ENCODE peak calls at places on chromosomes 13 and 19, in nine cellular contexts. U is heart left ventricle, Y is neural progenitor cell, S is iPS DF 6.9, D is psoas muscle, T is keratinocyte, Q is right cardiac atrium, M is A549, B is PC-3. N is an unnamed sample. For H3K4me1, the result is how much of the 10 kb centered on the place peaks cover.

GRCh38 chr13:25232937-25233515 is 54.3 kb downstream of the MTMR6 start:
- DNase-seq in U (no peak), Y (peak), S (no peak), D (no peak), T (no peak), Q (no peak), M (peak), B (peak), N (no peak)

GRCh38 chr19:48997972-48998371 is 4.3 kb downstream of the RUVBL2 start:
- DNase-seq in U (no peak), Y (peak), S (no peak), D (peak), T (no peak), Q (peak), M (peak), B (peak), N (no peak)

GRCh38 chr19:18856385-18857126 is 24.8 kb downstream of the UPF1 start:
- DNase-seq in U (no peak), Y (peak), S (no peak), D (peak), T (no peak), Q (no peak), M (no peak), B (peak), N (no peak)

GRCh38 chr13:34294483-34295129 is 476.7 kb downstream of the RFC3 start:
- DNase-seq in U (peak), Y (peak), S (no peak), D (no peak), T (no peak), Q (peak), M (no peak), B (no peak), N (no peak)

GRCh38 chr13:110307697-110308376 is 753 bp downstream of the COL4A2 start:
- DNase-seq in U (no peak), Y (peak), S (no peak), D (no peak), T (no peak), Q (peak), M (no peak), B (no peak), N (no peak)

GRCh38 chr13:111573362-111573761 is 252.9 kb downstream of the TEX29 start:
- DNase-seq in U (no peak), Y (no peak), S (no peak), D (no peak), T (no peak), Q (no peak), M (no peak), B (no peak), N (no peak)

GRCh38 chr13:98188544-98189166 is 11.6 kb upstream of the RNF113B start:
- DNase-seq in U (no peak), Y (no peak), S (no peak), D (no peak), T (no peak), Q (no peak), M (no peak), B (no peak), N (peak)

GRCh38 chr19:12064266-12065099 is at the start of gene ZNF844:
- DNase-seq in U (peak), Y (peak), S (peak), D (peak), T (no peak), Q (peak), M (no peak), B (peak), N (peak)

GRCh38 chr13:55361141-55361540 is 1779.6 kb upstream of the PRR20A start:
- DNase-seq in U (no peak), Y (no peak), S (no peak), D (no peak), T (no peak), Q (no peak), M (no peak), B (peak), N (no peak)

GRCh38 chr19:2618611-2619010 is 83.9 kb downstream of the GNG7 start:
- DNase-seq in U (peak), Y (no peak), S (no peak), D (peak), T (no peak), Q (peak), M (no peak), B (peak), N (no peak)

GRCh38 chr19:49297403-49297802 is 27.6 kb downstream of the SLC6A16 start:
- DNase-seq in U (no peak), Y (no peak), S (no peak), D (no peak), T (no peak), Q (no peak), M (no peak), B (no peak), N (no peak)

GRCh38 chr13:84683448-84683847 is 801.2 kb upstream of the SLITRK1 start:
- DNase-seq in U (no peak), Y (no peak), S (no peak), D (no peak), T (no peak), Q (no peak), M (no peak), B (no peak), N (no peak)

GRCh38 chr13:107203146-107203847 is 635.4 kb upstream of the ARGLU1 start:
- DNase-seq in U (peak), Y (peak), S (peak), D (no peak), T (no peak), Q (no peak), M (peak), B (peak), N (no peak)

GRCh38 chr13:20206065-20206725 is 13.5 kb upstream of the GJB2 start:
- DNase-seq in U (no peak), Y (no peak), S (no peak), D (no peak), T (no peak), Q (no peak), M (no peak), B (no peak), N (no peak)

GRCh38 chr13:20209937-20210336 is 17.2 kb upstream of the GJB2 start:
- DNase-seq in U (no peak), Y (no peak), S (no peak), D (no peak), T (no peak), Q (no peak), M (no peak), B (no peak), N (no peak)

GRCh38 chr13:20206836-20207235 is 14.1 kb upstream of the GJB2 start:
- DNase-seq in U (no peak), Y (no peak), S (no peak), D (no peak), T (no peak), Q (no peak), M (no peak), B (no peak), N (no peak)
- H3K27ac ChIP-seq in U (no peak), Y (no peak), S (no peak), D (no peak), T (no peak), Q (no peak), M (no peak), B (no peak), N (no peak)

GRCh38 chr13:49046002-49046401 is 70.3 kb downstream of the FNDC3A start:
- DNase-seq in U (no peak), Y (no peak), S (no peak), D (no peak), T (no peak), Q (no peak), M (no peak), B (no peak), N (no peak)
- H3K4me1 ChIP-seq in U (under half), Y (under half), S (under half), D (under half), T (under half), Q (under half), M (under half), B (under half), N (under half)

GRCh38 chr19:56837004-56837403 is 3.5 kb downstream of the PEG3 start:
- DNase-seq in U (peak), Y (no peak), S (no peak), D (no peak), T (no peak), Q (peak), M (no peak), B (peak), N (no peak)

GRCh38 chr19:56838680-56838929 is 1.9 kb downstream of the PEG3 start:
- DNase-seq in U (no peak), Y (no peak), S (no peak), D (no peak), T (no peak), Q (no peak), M (no peak), B (no peak), N (no peak)

GRCh38 chr19:56837492-56837891 is 3.0 kb downstream of the PEG3 start:
- DNase-seq in U (peak), Y (no peak), S (no peak), D (peak), T (no peak), Q (peak), M (no peak), B (peak), N (peak)

GRCh38 chr19:56838930-56839664 is 1.4 kb downstream of the PEG3 start:
- DNase-seq in U (peak), Y (no peak), S (no peak), D (peak), T (no peak), Q (peak), M (no peak), B (peak), N (peak)

GRCh38 chr19:56837892-56838679 is 2.4 kb downstream of the PEG3 start:
- DNase-seq in U (peak), Y (no peak), S (no peak), D (peak), T (no peak), Q (peak), M (no peak), B (peak), N (peak)
- H3K4me3 ChIP-seq in U (peak), Y (no peak), S (no peak), D (peak), T (no peak), Q (peak), M (no peak), B (peak), N (peak)

GRCh38 chr19:588093-588742 is 1.5 kb upstream of the HCN2 start:
- DNase-seq in U (peak), Y (peak), S (no peak), D (peak), T (no peak), Q (peak), M (no peak), B (peak), N (peak)

GRCh38 chr19:589693-590395 is at the start of gene HCN2:
- DNase-seq in U (no peak), Y (no peak), S (no peak), D (no peak), T (no peak), Q (no peak), M (no peak), B (no peak), N (no peak)

GRCh38 chr19:590396-590745 is 690 bp downstream of the HCN2 start:
- DNase-seq in U (no peak), Y (peak), S (no peak), D (no peak), T (no peak), Q (no peak), M (no peak), B (peak), N (no peak)

GRCh38 chr19:590750-591098 is 1.0 kb downstream of the HCN2 start:
- DNase-seq in U (no peak), Y (no peak), S (no peak), D (no peak), T (no peak), Q (no peak), M (no peak), B (no peak), N (no peak)

GRCh38 chr19:588758-589692 is 656 bp upstream of the HCN2 start:
- DNase-seq in U (no peak), Y (peak), S (no peak), D (no peak), T (no peak), Q (no peak), M (no peak), B (no peak), N (no peak)
- H3K27ac ChIP-seq in U (peak), Y (no peak), S (no peak), D (no peak), T (no peak), Q (peak), M (peak), B (no peak), N (no peak)

DNA sequence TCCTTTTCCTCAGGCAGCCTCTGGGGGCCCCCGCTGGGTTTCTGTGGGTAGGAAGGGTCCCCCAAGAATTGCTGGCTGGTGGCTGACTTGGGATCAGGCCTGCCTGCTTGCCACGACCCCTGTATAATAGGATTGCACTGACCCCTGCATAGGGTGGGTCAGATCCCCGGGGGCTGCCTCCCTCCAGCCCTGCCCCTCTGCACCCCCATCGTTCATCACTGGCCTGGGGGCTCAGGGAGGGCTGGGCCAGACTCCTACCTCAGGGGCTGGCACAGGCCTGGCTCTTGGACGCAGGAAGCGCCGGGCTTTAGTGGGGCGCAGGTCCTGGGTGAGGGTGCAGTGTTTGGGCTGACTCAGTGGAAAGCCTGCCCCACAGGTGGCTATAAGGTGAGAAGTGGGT is 10.6 kb downstream of the NDUFB7 start:
- DNase-seq in U (no peak), Y (no peak), S (no peak), D (no peak), T (no peak), Q (peak), M (no peak), B (no peak), N (no peak)
- H3K4me1 ChIP-seq in U (half or more), Y (under half), S (under half), D (under half), T (under half), Q (under half), M (under half), B (under half), N (under half)

DNA sequence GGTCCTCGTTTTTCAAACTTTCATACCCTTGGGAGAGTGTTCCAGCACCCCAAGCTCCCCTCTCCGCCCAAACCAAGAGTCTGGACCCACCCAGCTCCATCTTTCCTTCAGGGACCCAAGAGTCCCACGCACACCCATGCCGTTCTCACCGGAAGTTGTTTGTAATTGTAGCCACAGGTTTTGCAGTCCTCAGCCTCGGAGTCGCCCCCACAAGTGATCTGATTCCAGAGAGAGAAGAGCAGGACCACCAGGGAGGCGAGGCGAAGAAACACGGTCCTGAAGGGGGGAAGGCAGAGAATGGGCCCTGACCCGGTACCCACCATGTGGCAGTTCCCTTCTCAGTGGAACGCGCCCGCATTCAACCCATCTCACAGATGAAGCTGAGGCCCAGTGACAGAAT is 3.4 kb upstream of the LENG1 start:
- DNase-seq in U (no peak), Y (no peak), S (no peak), D (no peak), T (no peak), Q (peak), M (no peak), B (no peak), N (no peak)
- H3K4me3 ChIP-seq in U (peak), Y (no peak), S (no peak), D (peak), T (peak), Q (peak), M (peak), B (peak), N (peak)

GRCh38 chr19:15244808-15245207 is 12.6 kb upstream of the EPHX3 start:
- DNase-seq in U (no peak), Y (no peak), S (no peak), D (no peak), T (no peak), Q (no peak), M (no peak), B (no peak), N (no peak)
- H3K27ac ChIP-seq in U (peak), Y (no peak), S (no peak), D (peak), T (no peak), Q (no peak), M (no peak), B (no peak), N (no peak)

N was measured in right lobe of liver.